ENCODE peak calls at places on chromosomes 4 and X, in eight cellular contexts. H is mammary epithelial cell; U is body of pancreas; T is foreskin keratinocyte; B is IMR-90; W is RWPE1; S is GM20000; F is CD4-positive, alpha-beta T cell. K is an unnamed sample.

GRCh38 chrX:153735274-153735673 is 10.6 kb downstream of the ABCD1 start:
- DNase-seq in S (no peak), U (no peak), F (no peak), W (no peak), H (no peak), B (no peak), T (no peak), K (no peak)

GRCh38 chr4:181166742-181167399 is 1076.3 kb upstream of the TENM3 start:
- DNase-seq in S (no peak), W (no peak), F (no peak), B (no peak), U (no peak), T (no peak), H (no peak), K (no peak)

GRCh38 chr4:37453004-37453360 is 208.4 kb downstream of the NWD2 start:
- DNase-seq in W (peak; percentile 67), B (peak; percentile 48), T (no peak), S (peak; percentile 78), F (peak; percentile 9), U (peak; percentile 83), H (peak; percentile 64), K (peak; percentile 17)

GRCh38 chr4:114364857-114365256 is 233.8 kb upstream of the UGT8 start:
- DNase-seq in T (no peak), U (no peak), B (peak; percentile 92), F (no peak), W (no peak), H (no peak), S (no peak), K (no peak)

GRCh38 chr4:159016527-159017137 is 86.2 kb upstream of the RAPGEF2 start:
- DNase-seq in U (peak; percentile 8), H (no peak), T (no peak), W (no peak), B (peak; percentile 22), F (no peak), S (peak; percentile 57), K (no peak)

GRCh38 chr4:4575284-4576211 is 33.7 kb upstream of the STX18 start:
- DNase-seq in T (no peak), H (no peak), W (peak; percentile 14), B (peak; percentile 18), U (peak; percentile 73), S (peak; percentile 73), F (peak; percentile 56), K (peak; percentile 69)

GRCh38 chr4:107778784-107779530 is 45.8 kb upstream of the SGMS2 start:
- DNase-seq in W (no peak), H (no peak), B (no peak), S (no peak), U (no peak), F (no peak), T (no peak), K (no peak)

GRCh38 chr4:169117591-169118081 is 107.6 kb upstream of the CBR4 start:
- DNase-seq in T (no peak), F (no peak), W (no peak), H (peak; percentile 54), B (peak; percentile 95), U (no peak), S (no peak), K (no peak)

GRCh38 chr4:31088600-31089230 is 368.5 kb downstream of the PCDH7 start:
- DNase-seq in F (no peak), H (no peak), B (peak; percentile 83), U (no peak), S (no peak), T (peak; percentile 21), W (no peak), K (no peak)

GRCh38 chrX:120145295-120145925 is 13.0 kb upstream of the RHOXF2 start:
- DNase-seq in U (no peak), F (no peak), W (no peak), H (no peak), S (no peak), B (no peak), T (no peak), K (no peak)

GRCh38 chrX:40947276-40947675 is 138.0 kb upstream of the USP9X start:
- DNase-seq in U (no peak), F (no peak), H (no peak), B (peak; percentile 77), W (no peak), S (no peak), T (no peak), K (no peak)

GRCh38 chr4:1445716-1446445 is 39.6 kb upstream of the NKX1-1 start:
- DNase-seq in T (no peak), S (no peak), F (no peak), H (no peak), U (no peak), W (no peak), B (no peak), K (no peak)

GRCh38 chr4:148116264-148116663 is 325.9 kb downstream of the NR3C2 start:
- DNase-seq in U (no peak), F (no peak), T (no peak), H (no peak), W (no peak), S (no peak), B (peak; percentile 79), K (no peak)

GRCh38 chrX:107470971-107471370 is 21.5 kb downstream of the FRMPD3 start:
- DNase-seq in H (no peak), W (no peak), T (no peak), F (no peak), U (no peak), B (no peak), S (no peak), K (no peak)

GRCh38 chrX:644304-645023 is 13.9 kb downstream of the SHOX start:
- DNase-seq in U (no peak), T (no peak), W (no peak), F (no peak), S (peak; percentile 26), B (no peak), H (no peak), K (no peak)

GRCh38 chr4:9762823-9763475 is 18.5 kb upstream of the DRD5 start:
- DNase-seq in U (peak; percentile 56), W (peak; percentile 43), S (peak; percentile 76), F (peak; percentile 15), B (peak; percentile 55), T (peak; percentile 28), H (peak; percentile 68), K (peak; percentile 38)

GRCh38 chr4:151689211-151689991 is 71.4 kb downstream of the GATB start:
- DNase-seq in B (no peak), W (no peak), T (no peak), U (no peak), H (no peak), S (no peak), F (no peak), K (no peak)

GRCh38 chr4:177008071-177008835 is 215.5 kb upstream of the VEGFC start:
- DNase-seq in F (no peak), S (no peak), H (peak; percentile 82), B (peak; percentile 78), T (peak; percentile 79), W (peak; percentile 35), U (no peak), K (no peak)

GRCh38 chrX:11589573-11590110 is 76.1 kb downstream of the ARHGAP6 start:
- DNase-seq in F (no peak), B (no peak), H (no peak), W (no peak), T (no peak), S (no peak), U (no peak), K (no peak)

GRCh38 chrX:11364835-11365234 is 71.6 kb downstream of the AMELX start:
- DNase-seq in T (no peak), S (no peak), F (no peak), H (no peak), B (no peak), W (no peak), U (no peak), K (no peak)

GRCh38 chr4:75248770-75249467 is 265.3 kb downstream of the RCHY1 start:
- DNase-seq in W (peak; percentile 29), F (no peak), S (no peak), B (no peak), U (no peak), T (peak; percentile 5), H (peak; percentile 34), K (no peak)

GRCh38 chr4:3344596-3344995 is 51.8 kb downstream of the RGS12 start:
- DNase-seq in B (no peak), W (no peak), S (no peak), F (no peak), T (no peak), H (no peak), U (no peak), K (no peak)
- TF ChIP-seq CTCF in B (no peak), W (no peak), S (no peak), F (no peak), T (no peak), H (no peak), U (no peak), K (no peak)

GRCh38 chr4:116342143-116342542 is 743.2 kb downstream of the TRAM1L1 start:
- DNase-seq in H (no peak), S (no peak), T (no peak), U (no peak), B (no peak), W (no peak), F (no peak), K (no peak)
- TF ChIP-seq CTCF in H (no peak), S (no peak), T (no peak), U (no peak), B (no peak), W (no peak), F (no peak), K (no peak)

GRCh38 chr4:56909083-56909981 is 1.6 kb downstream of the REST start:
- DNase-seq in T (peak; percentile 26), W (peak; percentile 42), U (peak; percentile 55), S (peak; percentile 72), B (peak; percentile 52), H (peak; percentile 62), F (peak; percentile 49), K (no peak)
- TF ChIP-seq CTCF in T (no peak), W (peak; percentile 8), U (no peak), S (no peak), B (no peak), H (no peak), F (no peak), K (no peak)

DNA sequence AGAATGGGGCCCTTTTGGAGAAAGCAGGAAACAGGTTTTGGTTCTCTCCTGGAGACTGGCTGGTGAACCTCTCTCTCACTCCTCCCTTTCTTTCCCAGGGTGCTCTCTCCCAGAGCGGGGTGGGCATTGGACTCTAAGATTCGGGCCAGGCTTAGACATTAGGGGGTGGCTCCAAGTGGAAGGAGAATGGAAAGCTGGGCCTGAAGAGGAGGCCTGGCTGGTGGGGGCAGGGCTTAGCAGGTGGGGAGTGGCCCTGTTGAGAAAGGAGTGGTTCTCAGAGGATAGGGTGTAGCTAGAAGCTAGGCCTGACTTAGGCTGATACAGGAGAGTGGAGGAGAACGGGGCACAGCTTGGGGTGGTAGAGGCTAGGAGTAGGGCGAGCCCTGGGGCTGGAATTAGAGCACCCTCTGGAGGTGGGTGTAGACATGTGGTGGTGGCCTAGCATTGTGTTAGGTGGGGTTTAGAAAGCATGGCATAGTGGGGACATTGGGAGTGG is 5.7 kb downstream of the PLP2 start:
- DNase-seq in H (peak; percentile 46), F (no peak), T (peak; percentile 58), S (no peak), W (no peak), U (no peak), B (no peak), K (no peak)
- TF ChIP-seq CTCF in H (no peak), F (no peak), T (peak; percentile 49), S (no peak), W (no peak), U (no peak), B (no peak), K (no peak)

GRCh38 chr4:123390846-123391456 is 5.6 kb upstream of the SPRY1 start:
- DNase-seq in T (no peak), U (no peak), F (no peak), B (peak; percentile 32), H (no peak), W (no peak), S (no peak), K (no peak)
- TF ChIP-seq CTCF in T (peak; percentile 69), U (no peak), F (peak; percentile 73), B (peak; percentile 54), H (peak; percentile 48), W (peak; percentile 67), S (peak; percentile 26), K (peak; percentile 62)